ENCODE peak calls at places on chromosomes 16 and 17, in nine cellular contexts. F, L, N, D, H, Z, R, B and V are unnamed samples.

GRCh38 chr17:4950757-4951204 is at the start of gene ENO3:
- DNase-seq in F (no peak), L (no peak), N (no peak), D (peak), H (peak), Z (peak), R (no peak), B (no peak), V (no peak)

GRCh38 chr17:19017804-19018599 is 13.4 kb upstream of the FAM83G start:
- DNase-seq in F (no peak), L (no peak), N (no peak), D (peak), H (peak), Z (no peak), R (no peak), B (no peak), V (no peak)

GRCh38 chr17:51830886-51831285 is 327.6 kb downstream of the CA10 start:
- DNase-seq in F (no peak), L (no peak), N (no peak), D (no peak), H (no peak), Z (no peak), R (no peak), B (no peak), V (no peak)

GRCh38 chr17:77825621-77826020 is 132.9 kb upstream of the TNRC6C start:
- DNase-seq in F (peak), L (no peak), N (no peak), D (no peak), H (no peak), Z (peak), R (no peak), B (no peak), V (no peak)

GRCh38 chr16:67296422-67296821 is 17.1 kb downstream of the PLEKHG4 start:
- DNase-seq in F (no peak), L (peak), N (no peak), D (no peak), H (no peak), Z (no peak), R (no peak), B (no peak), V (no peak)

GRCh38 chr17:45098869-45099616 is 33.3 kb downstream of the PLCD3 start:
- DNase-seq in F (peak), L (peak), N (peak), D (peak), H (peak), Z (peak), R (peak), B (peak), V (peak)

GRCh38 chr17:27244481-27245223 is 49.3 kb upstream of the WSB1 start:
- DNase-seq in F (peak), L (peak), N (peak), D (peak), H (no peak), Z (no peak), R (no peak), B (peak), V (peak)

GRCh38 chr16:53780051-53780450 is 76.1 kb downstream of the FTO start:
- DNase-seq in F (no peak), L (no peak), N (peak), D (peak), H (no peak), Z (no peak), R (no peak), B (no peak), V (peak)

GRCh38 chr16:31493506-31494125 is 10.7 kb downstream of the SLC5A2 start:
- DNase-seq in F (no peak), L (no peak), N (no peak), D (no peak), H (no peak), Z (no peak), R (no peak), B (no peak), V (no peak)

GRCh38 chr16:27426423-27427408 is 24.7 kb downstream of the IL21R start:
- DNase-seq in F (peak), L (peak), N (peak), D (peak), H (peak), Z (peak), R (peak), B (peak), V (peak)

GRCh38 chr16:2015117-2015946 is 4.3 kb upstream of the NPW start:
- DNase-seq in F (no peak), L (peak), N (no peak), D (peak), H (no peak), Z (no peak), R (no peak), B (no peak), V (peak)

GRCh38 chr16:24041834-24042631 is 206.2 kb downstream of the PRKCB start:
- DNase-seq in F (no peak), L (peak), N (peak), D (peak), H (peak), Z (peak), R (peak), B (no peak), V (peak)

GRCh38 chr17:38908676-38909181 is 16.7 kb upstream of the LASP1NB start:
- DNase-seq in F (no peak), L (no peak), N (no peak), D (no peak), H (peak), Z (no peak), R (no peak), B (peak), V (no peak)

GRCh38 chr17:66727634-66728570 is 107.0 kb upstream of the CACNG5 start:
- DNase-seq in F (no peak), L (peak), N (peak), D (peak), H (peak), Z (peak), R (peak), B (no peak), V (peak)

GRCh38 chr17:16037636-16038035 is 38.0 kb downstream of the TTC19 start:
- DNase-seq in F (no peak), L (peak), N (no peak), D (no peak), H (no peak), Z (no peak), R (no peak), B (no peak), V (no peak)

GRCh38 chr17:6071528-6072065 is 1.4 kb downstream of the WSCD1 start:
- DNase-seq in F (no peak), L (no peak), N (no peak), D (no peak), H (no peak), Z (no peak), R (no peak), B (no peak), V (no peak)

GRCh38 chr16:85400305-85401205 is 212.6 kb upstream of the GSE1 start:
- DNase-seq in F (no peak), L (no peak), N (no peak), D (no peak), H (no peak), Z (peak), R (no peak), B (no peak), V (no peak)

GRCh38 chr16:84032458-84033178 is 10.0 kb downstream of the SLC38A8 start:
- DNase-seq in F (no peak), L (no peak), N (no peak), D (no peak), H (no peak), Z (no peak), R (no peak), B (no peak), V (no peak)

GRCh38 chr17:64063766-64064224 is 43.4 kb upstream of the ICAM2 start:
- DNase-seq in F (no peak), L (peak), N (peak), D (peak), H (peak), Z (peak), R (peak), B (no peak), V (peak)